ENCODE peak calls at places on chromosome 20, in six cellular contexts. One of them, this sample, is unnamed.

GRCh38 chr20:39716796-39717341 is 754.7 kb downstream of the DHX35 start:
- DNase-seq in lung: no peak
- DNase-seq in left lung: no peak
- DNase-seq in CD8-positive, alpha-beta memory T cell: no peak
- DNase-seq in IMR-90: no peak
- DNase-seq in ovary: no peak
- DNase-seq in this sample: no peak

GRCh38 chr20:49853640-49854039 is 41.0 kb downstream of the SLC9A8 start:
- DNase-seq in left lung: no peak
- DNase-seq in CD8-positive, alpha-beta memory T cell: no peak
- DNase-seq in lung: no peak
- DNase-seq in IMR-90: peak; percentile 86
- DNase-seq in ovary: no peak
- DNase-seq in this sample: peak; percentile 17

GRCh38 chr20:49894073-49894470 is 21.3 kb downstream of the SPATA2 start:
- DNase-seq in IMR-90: no peak
- DNase-seq in lung: no peak
- DNase-seq in left lung: no peak
- DNase-seq in ovary: no peak
- DNase-seq in CD8-positive, alpha-beta memory T cell: no peak
- DNase-seq in this sample: no peak

GRCh38 chr20:21228511-21228910 is 74.6 kb upstream of the XRN2 start:
- DNase-seq in CD8-positive, alpha-beta memory T cell: no peak
- DNase-seq in lung: no peak
- DNase-seq in IMR-90: no peak
- DNase-seq in left lung: no peak
- DNase-seq in ovary: no peak
- DNase-seq in this sample: no peak

GRCh38 chr20:35145141-35145564 is 2.0 kb downstream of the EDEM2 start:
- DNase-seq in left lung: no peak
- DNase-seq in IMR-90: peak; percentile 72
- DNase-seq in lung: no peak
- DNase-seq in CD8-positive, alpha-beta memory T cell: peak; percentile 63
- DNase-seq in ovary: no peak
- DNase-seq in this sample: no peak

GRCh38 chr20:25720285-25720684 is 23.6 kb upstream of the ZNF337 start:
- DNase-seq in lung: no peak
- DNase-seq in CD8-positive, alpha-beta memory T cell: no peak
- DNase-seq in IMR-90: no peak
- DNase-seq in ovary: no peak
- DNase-seq in left lung: no peak
- DNase-seq in this sample: no peak

GRCh38 chr20:39195495-39196129 is 233.5 kb downstream of the DHX35 start:
- DNase-seq in left lung: no peak
- DNase-seq in IMR-90: no peak
- DNase-seq in ovary: no peak
- DNase-seq in lung: no peak
- DNase-seq in CD8-positive, alpha-beta memory T cell: no peak
- DNase-seq in this sample: no peak

GRCh38 chr20:35704514-35705261 is 5.5 kb downstream of the ROMO1 start:
- DNase-seq in IMR-90: no peak
- DNase-seq in ovary: no peak
- DNase-seq in left lung: no peak
- DNase-seq in lung: no peak
- DNase-seq in CD8-positive, alpha-beta memory T cell: no peak
- DNase-seq in this sample: no peak

GRCh38 chr20:15767636-15768369 is 805.4 kb downstream of the KIF16B start:
- DNase-seq in IMR-90: no peak
- DNase-seq in CD8-positive, alpha-beta memory T cell: no peak
- DNase-seq in ovary: no peak
- DNase-seq in lung: no peak
- DNase-seq in left lung: no peak
- DNase-seq in this sample: no peak

GRCh38 chr20:53448426-53448825 is 145.2 kb downstream of the ZNF217 start:
- DNase-seq in left lung: no peak
- DNase-seq in ovary: no peak
- DNase-seq in lung: no peak
- DNase-seq in IMR-90: no peak
- DNase-seq in CD8-positive, alpha-beta memory T cell: no peak
- DNase-seq in this sample: no peak
- H3K9me3 ChIP-seq in left lung: no peaks in the 10 kb centered on the region
- H3K9me3 ChIP-seq in ovary: no peaks in the 10 kb centered on the region
- H3K9me3 ChIP-seq in lung: peaks cover 11% of the 10 kb centered on the region
- H3K9me3 ChIP-seq in IMR-90: no peaks in the 10 kb centered on the region
- H3K9me3 ChIP-seq in CD8-positive, alpha-beta memory T cell: no peaks in the 10 kb centered on the region
- H3K9me3 ChIP-seq in this sample: peaks cover 9% of the 10 kb centered on the region

GRCh38 chr20:4083103-4083864 is 67.9 kb upstream of the RNF24 start:
- DNase-seq in lung: no peak
- DNase-seq in CD8-positive, alpha-beta memory T cell: no peak
- DNase-seq in ovary: no peak
- DNase-seq in IMR-90: no peak
- DNase-seq in left lung: no peak
- DNase-seq in this sample: no peak
- H3K27me3 ChIP-seq in lung: no peaks in the 10 kb centered on the region
- H3K27me3 ChIP-seq in CD8-positive, alpha-beta memory T cell: no peaks in the 10 kb centered on the region
- H3K27me3 ChIP-seq in ovary: no peaks in the 10 kb centered on the region
- H3K27me3 ChIP-seq in IMR-90: no peaks in the 10 kb centered on the region
- H3K27me3 ChIP-seq in left lung: no peaks in the 10 kb centered on the region
- H3K27me3 ChIP-seq in this sample: no peaks in the 10 kb centered on the region

GRCh38 chr20:62111148-62111547 is 11.1 kb upstream of the LSM14B start:
- DNase-seq in CD8-positive, alpha-beta memory T cell: no peak
- DNase-seq in ovary: no peak
- DNase-seq in lung: no peak
- DNase-seq in left lung: no peak
- DNase-seq in IMR-90: no peak
- DNase-seq in this sample: no peak
- H3K9me3 ChIP-seq in CD8-positive, alpha-beta memory T cell: peaks cover 38% of the 10 kb centered on the region
- H3K9me3 ChIP-seq in ovary: no peaks in the 10 kb centered on the region
- H3K9me3 ChIP-seq in lung: peaks cover 3% of the 10 kb centered on the region
- H3K9me3 ChIP-seq in left lung: no peaks in the 10 kb centered on the region
- H3K9me3 ChIP-seq in IMR-90: peaks cover 44% of the 10 kb centered on the region
- H3K9me3 ChIP-seq in this sample: peaks cover 38% of the 10 kb centered on the region

GRCh38 chr20:61925555-61926252 is 140.0 kb downstream of the TAF4 start:
- DNase-seq in CD8-positive, alpha-beta memory T cell: no peak
- DNase-seq in ovary: no peak
- DNase-seq in IMR-90: peak; percentile 65
- DNase-seq in lung: no peak
- DNase-seq in left lung: no peak
- DNase-seq in this sample: peak; percentile 75

GRCh38 chr20:61927826-61928541 is 137.7 kb downstream of the TAF4 start:
- DNase-seq in lung: no peak
- DNase-seq in CD8-positive, alpha-beta memory T cell: no peak
- DNase-seq in left lung: no peak
- DNase-seq in ovary: no peak
- DNase-seq in IMR-90: no peak
- DNase-seq in this sample: no peak

GRCh38 chr20:61926796-61927192 is 138.9 kb downstream of the TAF4 start:
- DNase-seq in lung: no peak
- DNase-seq in ovary: no peak
- DNase-seq in left lung: no peak
- DNase-seq in IMR-90: no peak
- DNase-seq in CD8-positive, alpha-beta memory T cell: no peak
- DNase-seq in this sample: no peak

GRCh38 chr20:61926253-61926613 is 139.4 kb downstream of the TAF4 start:
- DNase-seq in CD8-positive, alpha-beta memory T cell: no peak
- DNase-seq in IMR-90: no peak
- DNase-seq in lung: no peak
- DNase-seq in left lung: no peak
- DNase-seq in ovary: no peak
- DNase-seq in this sample: no peak

GRCh38 chr20:61927193-61927825 is 138.4 kb downstream of the TAF4 start:
- DNase-seq in lung: no peak
- DNase-seq in IMR-90: no peak
- DNase-seq in ovary: no peak
- DNase-seq in left lung: no peak
- DNase-seq in CD8-positive, alpha-beta memory T cell: no peak
- DNase-seq in this sample: no peak
- H3K27me3 ChIP-seq in lung: no peaks in the 10 kb centered on the region
- H3K27me3 ChIP-seq in IMR-90: no peaks in the 10 kb centered on the region
- H3K27me3 ChIP-seq in ovary: no peaks in the 10 kb centered on the region
- H3K27me3 ChIP-seq in left lung: no peaks in the 10 kb centered on the region
- H3K27me3 ChIP-seq in CD8-positive, alpha-beta memory T cell: no peaks in the 10 kb centered on the region
- H3K27me3 ChIP-seq in this sample: no peaks in the 10 kb centered on the region

This sample was measured in MG63.